ENCODE peak calls at places on chromosomes 3 and 15, in five cellular contexts. P is HS-27A, C is cardiac fibroblast, T is cardiac muscle cell, V is kidney epithelial cell. O is an unnamed sample.

GRCh38 chr3:141877911-141878310 is 1.5 kb downstream of the ATP1B3 start:
- DNase-seq in P (no peak), C (peak; percentile 54), T (peak; percentile 54), V (no peak), O (peak; percentile 33)

GRCh38 chr3:22372292-22372949 is 621.4 kb upstream of the ZNF385D start:
- DNase-seq in P (no peak), C (no peak), T (peak; percentile 8), V (no peak), O (no peak)

GRCh38 chr3:171967932-171968678 is 71.3 kb upstream of the FNDC3B start:
- DNase-seq in P (no peak), C (peak; percentile 90), T (peak; percentile 96), V (no peak), O (peak; percentile 41)

GRCh38 chr15:26866298-26867198 is at the start of gene GABRA5:
- DNase-seq in P (no peak), C (no peak), T (peak; percentile 7), V (no peak), O (peak; percentile 34)

GRCh38 chr3:55402886-55403605 is 84.1 kb downstream of the WNT5A start:
- DNase-seq in P (no peak), C (no peak), T (no peak), V (peak; percentile 52), O (no peak)

GRCh38 chr3:60746043-60746638 is 505.1 kb downstream of the FHIT start:
- DNase-seq in P (no peak), C (no peak), T (no peak), V (no peak), O (no peak)

GRCh38 chr3:49007068-49007770 is at the start of gene WDR6:
- DNase-seq in P (peak; percentile 97), C (peak; percentile 99), T (peak; percentile 99), V (peak; percentile 89), O (peak; percentile 99)

GRCh38 chr3:11643212-11644087 is at the start of gene VGLL4:
- DNase-seq in P (peak; percentile 61), C (peak; percentile 98), T (peak; percentile 98), V (peak; percentile 56), O (peak; percentile 82)

GRCh38 chr3:16423947-16424673 is 89.4 kb downstream of the RFTN1 start:
- DNase-seq in P (no peak), C (no peak), T (no peak), V (no peak), O (no peak)

GRCh38 chr15:34439878-34440277 is 2.3 kb upstream of the GOLGA8A start:
- DNase-seq in P (no peak), C (no peak), T (no peak), V (no peak), O (no peak)

GRCh38 chr3:139934557-139935070 is 371 bp upstream of the CLSTN2 start:
- DNase-seq in P (no peak), C (peak; percentile 4), T (peak; percentile 18), V (peak; percentile 26), O (peak; percentile 48)

GRCh38 chr15:69583627-69584026 is 131.0 kb downstream of the RPLP1 start:
- DNase-seq in P (no peak), C (no peak), T (no peak), V (no peak), O (no peak)

GRCh38 chr15:77312523-77312922 is 107.4 kb downstream of the PEAK1 start:
- DNase-seq in P (no peak), C (peak; percentile 14), T (no peak), V (no peak), O (no peak)

GRCh38 chr15:58568157-58568571 is 136.4 kb downstream of the LIPC start:
- DNase-seq in P (no peak), C (no peak), T (no peak), V (no peak), O (no peak)

GRCh38 chr3:184740509-184741258 is 28.8 kb upstream of the MAGEF1 start:
- DNase-seq in P (peak; percentile 14), C (peak; percentile 54), T (peak; percentile 52), V (no peak), O (peak; percentile 45)

GRCh38 chr3:53772562-53773329 is 73.5 kb downstream of the CHDH start:
- DNase-seq in P (no peak), C (peak; percentile 19), T (peak; percentile 25), V (no peak), O (peak; percentile 26)

GRCh38 chr3:32487781-32488526 is 14.7 kb downstream of the CMTM6 start:
- DNase-seq in P (no peak), C (no peak), T (no peak), V (no peak), O (no peak)

GRCh38 chr15:74955796-74956647 is 550 bp downstream of the RPP25 start:
- DNase-seq in P (no peak), C (peak; percentile 85), T (peak; percentile 82), V (no peak), O (no peak)